ENCODE peak calls at places on chromosomes 4 and X, in seven cellular contexts. G is LoVo, M is H54, O is thyroid gland, A is SW 1271, S is D341Med, F is RPMI8226. P is an unnamed sample.

GRCh38 chr4:93501946-93502345 is 326.6 kb upstream of the ATOH1 start:
- DNase-seq in G (no peak), M (no peak), O (no peak), A (no peak), S (no peak), F (no peak), P (no peak)

GRCh38 chr4:2785613-2786012 is 7.3 kb upstream of the SH3BP2 start:
- DNase-seq in G (no peak), M (no peak), O (no peak), A (no peak), S (no peak), F (peak), P (no peak)

GRCh38 chrX:42246814-42247213 is 323.5 kb upstream of the CASK start:
- DNase-seq in G (no peak), M (no peak), O (peak), A (no peak), S (no peak), F (no peak), P (no peak)

GRCh38 chrX:118346258-118347094 is 570 bp downstream of the WDR44 start:
- DNase-seq in G (peak), M (no peak), O (peak), A (peak), S (peak), F (peak), P (no peak)

GRCh38 chr4:22692736-22693135 is at the start of gene GBA3:
- DNase-seq in G (no peak), M (no peak), O (peak), A (no peak), S (no peak), F (no peak), P (no peak)

GRCh38 chr4:18935956-18936355 is 914.4 kb upstream of the LCORL start:
- DNase-seq in G (no peak), M (no peak), O (peak), A (no peak), S (peak), F (no peak), P (no peak)

GRCh38 chrX:17496407-17496806 is 121.4 kb downstream of the NHS start:
- DNase-seq in G (peak), M (no peak), O (peak), A (no peak), S (no peak), F (no peak), P (no peak)

GRCh38 chr4:16085822-16086221 is 2.0 kb upstream of the PROM1 start:
- DNase-seq in G (no peak), M (no peak), O (no peak), A (no peak), S (no peak), F (no peak), P (no peak)

GRCh38 chr4:108031427-108032083 is 41.9 kb downstream of the HADH start:
- DNase-seq in G (no peak), M (no peak), O (no peak), A (no peak), S (no peak), F (no peak), P (no peak)

GRCh38 chr4:52203351-52203750 is 152.2 kb downstream of the SPATA18 start:
- DNase-seq in G (no peak), M (no peak), O (no peak), A (no peak), S (no peak), F (no peak), P (no peak)

GRCh38 chr4:185662030-185662778 is 126.9 kb upstream of the PDLIM3 start:
- DNase-seq in G (no peak), M (no peak), O (no peak), A (no peak), S (no peak), F (no peak), P (no peak)